ENCODE peak calls at places on chromosomes 3 and 15, in six cellular contexts. H, V, I, B, G and A are unnamed samples. For H3K27me3, the result is how much of the 10 kb centered on the place peaks cover.

GRCh38 chr3:126495786-126496185 is 20.1 kb upstream of the ZXDC start:
- DNase-seq in H (no peak), V (no peak), I (peak), B (no peak), G (no peak), A (no peak)

GRCh38 chr3:64908292-64908691 is 220.5 kb upstream of the ADAMTS9 start:
- DNase-seq in H (peak), V (no peak), I (no peak), B (no peak), G (no peak), A (no peak)

GRCh38 chr15:78056714-78057269 is 20.7 kb downstream of the TBC1D2B start:
- DNase-seq in H (peak), V (no peak), I (no peak), B (no peak), G (no peak), A (no peak)

GRCh38 chr3:153295906-153296305 is 133.9 kb downstream of the RAP2B start:
- DNase-seq in H (peak), V (no peak), I (no peak), B (no peak), G (no peak), A (no peak)

GRCh38 chr3:134525293-134525692 is 39.4 kb downstream of the CEP63 start:
- DNase-seq in H (no peak), V (no peak), I (no peak), B (no peak), G (no peak), A (no peak)

GRCh38 chr3:42830437-42831320 is 21.4 kb downstream of the ACKR2 start:
- DNase-seq in H (peak), V (no peak), I (no peak), B (peak), G (no peak), A (no peak)

GRCh38 chr15:89367485-89368451 is 33.1 kb upstream of the POLG start:
- DNase-seq in H (no peak), V (no peak), I (no peak), B (peak), G (no peak), A (peak)

GRCh38 chr3:125512135-125512920 is 7.7 kb downstream of the SNX4 start:
- DNase-seq in H (peak), V (no peak), I (no peak), B (peak), G (no peak), A (no peak)

GRCh38 chr3:18556001-18556408 is 130.9 kb upstream of the SATB1 start:
- DNase-seq in H (no peak), V (no peak), I (no peak), B (no peak), G (no peak), A (no peak)

GRCh38 chr3:2741520-2741919 is 368.7 kb downstream of the IL5RA start:
- DNase-seq in H (no peak), V (no peak), I (no peak), B (no peak), G (no peak), A (no peak)

GRCh38 chr15:78174398-78174797 is 25.2 kb downstream of the IDH3A start:
- DNase-seq in H (no peak), V (no peak), I (no peak), B (no peak), G (no peak), A (no peak)

GRCh38 chr15:68768321-68768720 is 52.4 kb downstream of the ANP32A start:
- DNase-seq in H (peak), V (no peak), I (no peak), B (no peak), G (no peak), A (no peak)

GRCh38 chr15:63504247-63504978 is at the start of gene USP3:
- DNase-seq in H (peak), V (peak), I (peak), B (peak), G (peak), A (peak)

GRCh38 chr3:16538505-16538904 is 25.0 kb upstream of the RFTN1 start:
- DNase-seq in H (no peak), V (no peak), I (no peak), B (no peak), G (no peak), A (no peak)

GRCh38 chr3:126485956-126486884 is 10.5 kb upstream of the ZXDC start:
- DNase-seq in H (no peak), V (no peak), I (peak), B (no peak), G (no peak), A (no peak)

DNA sequence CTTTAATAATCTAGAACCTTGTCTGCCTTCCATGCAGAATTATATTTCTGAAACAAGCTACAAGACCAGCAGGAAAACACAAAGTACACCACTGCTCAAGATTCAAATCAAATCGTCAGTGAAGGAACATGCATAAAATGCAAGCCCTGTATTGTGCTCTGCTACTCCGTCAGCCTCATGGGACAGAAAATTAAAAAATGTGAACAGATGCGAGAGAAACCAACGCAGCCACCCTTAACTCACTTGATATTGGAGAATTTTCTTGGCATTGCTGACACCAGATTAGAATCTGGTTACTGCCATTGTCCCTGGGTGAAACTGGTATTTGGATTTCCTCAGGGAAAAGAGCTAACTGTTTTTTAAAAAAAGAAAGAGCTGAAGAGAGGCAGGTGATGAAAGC is 23.6 kb downstream of the ANXA2 start:
- DNase-seq in H (no peak), V (no peak), I (no peak), B (no peak), G (no peak), A (no peak)
- H3K4me3 ChIP-seq in H (no peak), V (no peak), I (no peak), B (no peak), G (no peak), A (no peak)

GRCh38 chr3:13686332-13686731 is 137.4 kb downstream of the FBLN2 start:
- DNase-seq in H (no peak), V (no peak), I (no peak), B (no peak), G (no peak), A (no peak)

GRCh38 chr3:13688824-13689223 is 139.9 kb downstream of the FBLN2 start:
- DNase-seq in H (no peak), V (no peak), I (no peak), B (no peak), G (no peak), A (no peak)

GRCh38 chr3:13687409-13687989 is 138.6 kb downstream of the FBLN2 start:
- DNase-seq in H (no peak), V (no peak), I (no peak), B (no peak), G (no peak), A (no peak)

GRCh38 chr3:13689373-13690265 is 140.7 kb downstream of the FBLN2 start:
- DNase-seq in H (no peak), V (no peak), I (no peak), B (no peak), G (no peak), A (no peak)

DNA sequence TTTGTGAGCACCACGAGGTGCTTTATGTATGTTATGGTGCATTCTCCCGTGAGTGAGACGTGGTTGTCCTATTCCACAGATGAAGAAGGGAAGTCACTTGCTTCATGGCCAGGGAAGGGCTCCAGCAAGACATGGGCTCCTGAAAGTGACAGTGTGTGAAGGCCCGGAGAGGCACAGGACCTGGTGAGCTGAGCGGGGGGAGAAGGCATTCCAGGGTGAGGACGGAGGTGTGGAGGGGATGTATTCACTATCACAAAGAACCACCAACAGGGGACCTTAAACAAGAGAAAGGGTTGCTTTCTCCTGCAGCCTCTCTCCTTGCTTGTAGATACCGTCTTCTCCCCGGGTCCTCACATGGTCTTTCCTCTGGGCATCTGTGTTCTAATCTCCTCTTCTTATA is 139.1 kb downstream of the FBLN2 start:
- DNase-seq in H (no peak), V (no peak), I (no peak), B (no peak), G (no peak), A (no peak)
- H3K27me3 ChIP-seq in H (under half), V (under half), I (under half), B (half or more), G (under half), A (under half)

GRCh38 chr3:197293605-197294237 is 4.7 kb downstream of the DLG1 start:
- DNase-seq in H (no peak), V (no peak), I (no peak), B (no peak), G (no peak), A (no peak)

GRCh38 chr3:197298341-197298857 is at the start of gene DLG1:
- DNase-seq in H (peak), V (peak), I (peak), B (peak), G (no peak), A (peak)

GRCh38 chr3:197297476-197298340 is 704 bp downstream of the DLG1 start:
- DNase-seq in H (peak), V (peak), I (peak), B (peak), G (no peak), A (peak)

GRCh38 chr3:197297020-197297419 is 1.4 kb downstream of the DLG1 start:
- DNase-seq in H (no peak), V (no peak), I (no peak), B (peak), G (no peak), A (no peak)

GRCh38 chr3:197295871-197296270 is 2.5 kb downstream of the DLG1 start:
- DNase-seq in H (no peak), V (no peak), I (no peak), B (no peak), G (no peak), A (no peak)
- H3K4me3 ChIP-seq in H (no peak), V (no peak), I (peak), B (no peak), G (no peak), A (peak)

GRCh38 chr3:123451186-123451585 is 2.3 kb upstream of the ADCY5 start:
- DNase-seq in H (no peak), V (no peak), I (no peak), B (no peak), G (no peak), A (no peak)

GRCh38 chr3:123449092-123449985 is 449 bp upstream of the ADCY5 start:
- DNase-seq in H (peak), V (no peak), I (peak), B (no peak), G (no peak), A (no peak)

GRCh38 chr3:123448503-123449091 is at the start of gene ADCY5:
- DNase-seq in H (no peak), V (no peak), I (peak), B (no peak), G (no peak), A (no peak)

GRCh38 chr3:123447749-123448502 is 964 bp downstream of the ADCY5 start:
- DNase-seq in H (no peak), V (no peak), I (peak), B (peak), G (no peak), A (peak)

DNA sequence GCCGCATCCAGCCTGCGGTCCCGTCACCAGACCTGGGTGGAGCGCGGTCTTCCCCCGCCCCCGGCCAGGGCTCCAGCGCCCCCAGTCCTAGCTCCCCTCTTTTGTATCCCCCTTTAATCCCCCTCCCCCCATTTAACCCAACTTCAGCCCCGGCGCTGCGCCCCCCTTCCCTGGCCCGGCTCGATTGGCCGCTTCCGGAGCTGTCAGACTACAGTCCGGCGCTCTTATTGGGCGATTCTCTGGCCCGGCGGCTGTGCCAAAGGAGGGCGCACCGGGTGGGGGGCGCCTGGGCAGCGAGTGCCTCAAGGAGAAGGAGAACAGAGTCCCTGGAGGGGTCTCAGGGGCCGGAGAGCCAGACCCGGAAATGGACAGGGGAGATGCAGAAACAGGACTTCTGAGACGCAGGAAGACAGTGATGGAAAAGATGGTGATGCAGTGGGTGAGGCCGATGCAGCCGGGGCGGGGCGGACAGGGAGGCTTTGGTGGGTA is 1.1 kb upstream of the ADCY5 start:
- DNase-seq in H (no peak), V (no peak), I (no peak), B (no peak), G (no peak), A (no peak)
- H3K27me3 ChIP-seq in H (half or more), V (under half), I (half or more), B (under half), G (under half), A (under half)

DNA sequence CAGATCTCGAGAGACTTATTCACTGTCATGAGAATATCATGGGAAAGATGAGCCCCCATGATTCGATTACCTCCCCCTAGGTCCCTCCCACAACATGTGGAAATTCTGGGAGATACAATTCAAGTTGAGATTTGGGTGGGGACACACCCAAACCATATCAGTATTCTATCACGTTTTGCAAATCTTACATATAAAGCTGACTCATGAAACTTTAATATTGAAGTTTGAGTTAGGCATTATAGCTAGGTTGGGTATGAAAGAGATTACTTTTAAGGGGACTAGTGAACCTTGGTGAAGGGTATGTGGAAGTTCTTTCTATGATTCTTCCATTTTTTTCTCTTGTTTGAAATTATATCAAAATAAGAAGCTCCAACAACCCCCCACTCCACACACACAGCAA is 117.7 kb upstream of the RASGRP1 start:
- DNase-seq in H (no peak), V (no peak), I (no peak), B (no peak), G (no peak), A (no peak)
- H3K4me3 ChIP-seq in H (no peak), V (no peak), I (no peak), B (no peak), G (no peak), A (no peak)

GRCh38 chr3:128524374-128525299 is 31.6 kb upstream of the GATA2 start:
- DNase-seq in H (no peak), V (no peak), I (no peak), B (no peak), G (no peak), A (peak)
- H3K27me3 ChIP-seq in H (under half), V (under half), I (under half), B (under half), G (under half), A (under half)

DNA sequence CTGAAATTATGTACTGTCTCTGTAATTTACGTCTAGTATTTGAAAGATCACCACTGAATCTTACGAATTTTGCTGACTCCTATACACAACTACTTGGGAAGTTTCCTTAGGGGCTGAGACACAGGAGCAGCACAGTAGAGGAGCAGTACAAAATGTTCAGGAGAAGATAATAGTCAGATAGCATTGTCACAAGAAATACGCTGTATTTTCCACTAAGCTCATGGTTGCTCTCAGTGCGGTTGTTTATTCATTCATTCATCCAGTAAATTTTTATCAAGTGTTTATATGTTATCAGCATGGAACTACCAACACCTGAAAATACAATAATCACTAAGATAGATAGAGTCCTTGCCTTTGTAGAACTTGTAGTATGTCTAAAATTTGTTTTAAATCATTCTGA is 34.5 kb downstream of the ALCAM start:
- DNase-seq in H (no peak), V (no peak), I (no peak), B (no peak), G (no peak), A (no peak)
- H3K4me3 ChIP-seq in H (no peak), V (no peak), I (no peak), B (no peak), G (no peak), A (no peak)

DNA sequence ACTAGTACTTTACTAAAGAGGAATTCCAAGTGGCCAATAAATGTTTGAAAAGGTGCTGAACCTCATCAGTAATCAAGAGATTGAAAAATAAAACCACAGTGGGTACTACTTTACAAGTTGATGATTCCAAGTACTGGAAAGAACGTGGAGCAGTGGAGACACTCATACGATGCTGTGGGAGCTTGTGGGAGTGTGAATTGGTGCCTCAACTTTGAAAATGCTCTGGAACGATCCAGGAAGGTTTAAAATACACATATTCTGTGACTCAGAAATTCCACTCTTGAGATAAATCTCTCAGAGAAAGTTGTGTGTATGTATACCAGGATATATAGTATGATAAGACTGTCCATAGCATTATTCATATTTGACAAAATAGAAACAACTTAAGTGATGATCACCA is 9.3 kb downstream of the LRCH3 start:
- DNase-seq in H (peak), V (no peak), I (no peak), B (no peak), G (no peak), A (no peak)
- H3K27me3 ChIP-seq in H (under half), V (under half), I (under half), B (under half), G (under half), A (under half)

GRCh38 chr15:31403606-31404005 is 77.0 kb downstream of the KLF13 start:
- DNase-seq in H (peak), V (no peak), I (no peak), B (no peak), G (no peak), A (peak)

GRCh38 chr15:31401282-31401681 is 74.6 kb downstream of the KLF13 start:
- DNase-seq in H (no peak), V (no peak), I (no peak), B (no peak), G (no peak), A (no peak)

GRCh38 chr15:31402003-31402402 is 75.4 kb downstream of the KLF13 start:
- DNase-seq in H (no peak), V (no peak), I (no peak), B (no peak), G (no peak), A (no peak)

GRCh38 chr15:31402511-31403056 is 75.9 kb downstream of the KLF13 start:
- DNase-seq in H (peak), V (peak), I (no peak), B (peak), G (peak), A (no peak)

GRCh38 chr15:31403096-31403495 is 76.5 kb downstream of the KLF13 start:
- DNase-seq in H (peak), V (no peak), I (no peak), B (no peak), G (no peak), A (no peak)
- H3K4me3 ChIP-seq in H (no peak), V (no peak), I (no peak), B (no peak), G (peak), A (no peak)

GRCh38 chr3:62367735-62368704 is 5.3 kb downstream of the FEZF2 start:
- DNase-seq in H (no peak), V (no peak), I (peak), B (no peak), G (no peak), A (no peak)
- H3K27me3 ChIP-seq in H (half or more), V (half or more), I (half or more), B (under half), G (under half), A (half or more)